ENCODE peak calls at places on chromosomes 1 and 21, in seven cellular contexts. One of them, this sample, is unnamed.

GRCh38 chr1:31444725-31445448 is 31.9 kb downstream of the SERINC2 start:
- DNase-seq in CD4-positive, alpha-beta T cell: no peak
- DNase-seq in IMR-90: no peak
- DNase-seq in vagina: no peak
- DNase-seq in OCI-LY7: no peak
- DNase-seq in uterus: no peak
- DNase-seq in Calu3: peak; percentile 57
- DNase-seq in this sample: no peak

GRCh38 chr1:150066838-150067183 is 765 bp upstream of the VPS45 start:
- DNase-seq in Calu3: peak; percentile 71
- DNase-seq in OCI-LY7: peak; percentile 83
- DNase-seq in vagina: no peak
- DNase-seq in IMR-90: no peak
- DNase-seq in uterus: no peak
- DNase-seq in CD4-positive, alpha-beta T cell: peak; percentile 7
- DNase-seq in this sample: peak; percentile 54

GRCh38 chr1:65952692-65953091 is 160.0 kb downstream of the PDE4B start:
- DNase-seq in uterus: no peak
- DNase-seq in Calu3: no peak
- DNase-seq in CD4-positive, alpha-beta T cell: no peak
- DNase-seq in OCI-LY7: no peak
- DNase-seq in IMR-90: peak; percentile 61
- DNase-seq in vagina: no peak
- DNase-seq in this sample: no peak

GRCh38 chr1:184840596-184840995 is 85.9 kb upstream of the EDEM3 start:
- DNase-seq in OCI-LY7: no peak
- DNase-seq in Calu3: no peak
- DNase-seq in vagina: no peak
- DNase-seq in uterus: no peak
- DNase-seq in IMR-90: no peak
- DNase-seq in CD4-positive, alpha-beta T cell: peak; percentile 25
- DNase-seq in this sample: no peak

GRCh38 chr1:39976732-39977131 is 21.8 kb downstream of the MFSD2A start:
- DNase-seq in CD4-positive, alpha-beta T cell: no peak
- DNase-seq in IMR-90: no peak
- DNase-seq in OCI-LY7: no peak
- DNase-seq in uterus: no peak
- DNase-seq in vagina: no peak
- DNase-seq in Calu3: no peak
- DNase-seq in this sample: no peak

GRCh38 chr21:45104560-45104959 is 30.2 kb downstream of the ADARB1 start:
- DNase-seq in vagina: no peak
- DNase-seq in uterus: no peak
- DNase-seq in OCI-LY7: no peak
- DNase-seq in CD4-positive, alpha-beta T cell: no peak
- DNase-seq in Calu3: peak; percentile 61
- DNase-seq in IMR-90: no peak
- DNase-seq in this sample: no peak

GRCh38 chr21:32423846-32424535 is 11.5 kb downstream of the EVA1C start:
- DNase-seq in IMR-90: no peak
- DNase-seq in vagina: no peak
- DNase-seq in Calu3: no peak
- DNase-seq in uterus: no peak
- DNase-seq in OCI-LY7: no peak
- DNase-seq in CD4-positive, alpha-beta T cell: no peak
- DNase-seq in this sample: no peak

GRCh38 chr21:39657091-39657689 is 44.5 kb downstream of the B3GALT5 start:
- DNase-seq in uterus: no peak
- DNase-seq in IMR-90: no peak
- DNase-seq in vagina: no peak
- DNase-seq in OCI-LY7: no peak
- DNase-seq in CD4-positive, alpha-beta T cell: no peak
- DNase-seq in Calu3: peak; percentile 51
- DNase-seq in this sample: no peak

GRCh38 chr1:63642901-63643300 is 49.7 kb downstream of the PGM1 start:
- DNase-seq in vagina: no peak
- DNase-seq in OCI-LY7: no peak
- DNase-seq in IMR-90: no peak
- DNase-seq in CD4-positive, alpha-beta T cell: no peak
- DNase-seq in uterus: no peak
- DNase-seq in Calu3: no peak
- DNase-seq in this sample: no peak

GRCh38 chr1:94543003-94543402 is 1.4 kb upstream of the F3 start:
- DNase-seq in uterus: no peak
- DNase-seq in IMR-90: peak; percentile 69
- DNase-seq in OCI-LY7: no peak
- DNase-seq in vagina: no peak
- DNase-seq in Calu3: no peak
- DNase-seq in CD4-positive, alpha-beta T cell: no peak
- DNase-seq in this sample: no peak

GRCh38 chr21:16841917-16842316 is 670.9 kb upstream of the CXADR start:
- DNase-seq in Calu3: no peak
- DNase-seq in vagina: no peak
- DNase-seq in CD4-positive, alpha-beta T cell: no peak
- DNase-seq in OCI-LY7: no peak
- DNase-seq in IMR-90: no peak
- DNase-seq in uterus: no peak
- DNase-seq in this sample: no peak

GRCh38 chr1:41097105-41097504 is 75.6 kb upstream of the SLFNL1 start:
- DNase-seq in uterus: no peak
- DNase-seq in OCI-LY7: no peak
- DNase-seq in vagina: no peak
- DNase-seq in Calu3: no peak
- DNase-seq in CD4-positive, alpha-beta T cell: no peak
- DNase-seq in IMR-90: peak; percentile 73
- DNase-seq in this sample: no peak

GRCh38 chr1:22739648-22740385 is 29.2 kb downstream of the EPHB2 start:
- DNase-seq in vagina: no peak
- DNase-seq in Calu3: no peak
- DNase-seq in uterus: no peak
- DNase-seq in OCI-LY7: no peak
- DNase-seq in IMR-90: peak; percentile 94
- DNase-seq in CD4-positive, alpha-beta T cell: no peak
- DNase-seq in this sample: no peak

GRCh38 chr1:155174334-155175280 is 958 bp downstream of the TRIM46 start:
- DNase-seq in uterus: no peak
- DNase-seq in Calu3: no peak
- DNase-seq in vagina: peak; percentile 91
- DNase-seq in CD4-positive, alpha-beta T cell: peak; percentile 64
- DNase-seq in OCI-LY7: peak; percentile 50
- DNase-seq in IMR-90: peak; percentile 15
- DNase-seq in this sample: no peak

GRCh38 chr1:53938136-53938830 is 7.2 kb downstream of the IFT25 start:
- DNase-seq in IMR-90: peak; percentile 84
- DNase-seq in CD4-positive, alpha-beta T cell: no peak
- DNase-seq in Calu3: no peak
- DNase-seq in vagina: no peak
- DNase-seq in uterus: no peak
- DNase-seq in OCI-LY7: no peak
- DNase-seq in this sample: no peak

DNA sequence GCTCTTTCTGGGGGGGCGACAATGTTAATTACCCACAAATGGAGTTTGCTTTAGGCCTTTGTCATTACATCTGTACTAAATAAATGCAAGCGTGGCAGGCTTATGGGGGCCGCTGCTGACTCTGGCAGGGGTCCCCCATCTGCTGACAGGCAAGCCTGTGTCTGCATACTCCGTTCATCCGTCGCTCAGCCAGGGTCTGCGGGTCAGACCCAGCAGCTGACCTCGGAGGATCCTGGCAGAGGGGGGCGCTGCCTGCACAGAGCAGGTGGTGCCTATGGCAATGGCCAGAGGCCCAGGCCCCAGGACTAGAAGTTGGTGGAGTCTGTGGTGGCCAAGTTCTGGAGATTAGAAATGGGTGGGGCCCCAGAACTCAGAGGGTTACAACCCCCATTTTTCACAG is 31.2 kb downstream of the TTC39A start:
- DNase-seq in vagina: no peak
- DNase-seq in uterus: no peak
- DNase-seq in IMR-90: no peak
- DNase-seq in CD4-positive, alpha-beta T cell: no peak
- DNase-seq in Calu3: no peak
- DNase-seq in OCI-LY7: no peak
- DNase-seq in this sample: no peak
- TF ChIP-seq CTCF in vagina: no peak
- TF ChIP-seq CTCF in uterus: no peak
- TF ChIP-seq CTCF in IMR-90: no peak
- TF ChIP-seq CTCF in CD4-positive, alpha-beta T cell: no peak
- TF ChIP-seq CTCF in Calu3: no peak
- TF ChIP-seq CTCF in OCI-LY7: no peak
- TF ChIP-seq CTCF in this sample: no peak

GRCh38 chr1:163120372-163120771 is 51.2 kb downstream of the RGS4 start:
- DNase-seq in IMR-90: no peak
- DNase-seq in Calu3: no peak
- DNase-seq in uterus: no peak
- DNase-seq in CD4-positive, alpha-beta T cell: no peak
- DNase-seq in OCI-LY7: no peak
- DNase-seq in vagina: no peak
- DNase-seq in this sample: no peak

GRCh38 chr1:163124812-163125211 is 55.7 kb downstream of the RGS4 start:
- DNase-seq in IMR-90: no peak
- DNase-seq in CD4-positive, alpha-beta T cell: no peak
- DNase-seq in OCI-LY7: no peak
- DNase-seq in Calu3: no peak
- DNase-seq in uterus: no peak
- DNase-seq in vagina: no peak
- DNase-seq in this sample: no peak

GRCh38 chr1:163115887-163116286 is 46.7 kb downstream of the RGS4 start:
- DNase-seq in Calu3: no peak
- DNase-seq in IMR-90: no peak
- DNase-seq in OCI-LY7: no peak
- DNase-seq in uterus: no peak
- DNase-seq in CD4-positive, alpha-beta T cell: no peak
- DNase-seq in vagina: no peak
- DNase-seq in this sample: no peak

GRCh38 chr1:163119707-163120106 is 50.5 kb downstream of the RGS4 start:
- DNase-seq in vagina: no peak
- DNase-seq in Calu3: no peak
- DNase-seq in uterus: no peak
- DNase-seq in OCI-LY7: no peak
- DNase-seq in IMR-90: no peak
- DNase-seq in CD4-positive, alpha-beta T cell: no peak
- DNase-seq in this sample: no peak
- TF ChIP-seq CTCF in vagina: no peak
- TF ChIP-seq CTCF in Calu3: no peak
- TF ChIP-seq CTCF in uterus: no peak
- TF ChIP-seq CTCF in OCI-LY7: no peak
- TF ChIP-seq CTCF in IMR-90: no peak
- TF ChIP-seq CTCF in CD4-positive, alpha-beta T cell: no peak
- TF ChIP-seq CTCF in this sample: no peak

GRCh38 chr1:153728305-153729066 is 636 bp downstream of the INTS3 start:
- DNase-seq in uterus: peak; percentile 76
- DNase-seq in vagina: no peak
- DNase-seq in Calu3: peak; percentile 36
- DNase-seq in OCI-LY7: peak; percentile 53
- DNase-seq in IMR-90: peak; percentile 48
- DNase-seq in CD4-positive, alpha-beta T cell: peak; percentile 29
- DNase-seq in this sample: peak; percentile 26
- TF ChIP-seq CTCF in uterus: no peak
- TF ChIP-seq CTCF in vagina: no peak
- TF ChIP-seq CTCF in Calu3: no peak
- TF ChIP-seq CTCF in OCI-LY7: no peak
- TF ChIP-seq CTCF in IMR-90: no peak
- TF ChIP-seq CTCF in CD4-positive, alpha-beta T cell: no peak
- TF ChIP-seq CTCF in this sample: no peak

GRCh38 chr1:78333426-78334012 is 157.3 kb upstream of the PTGFR start:
- DNase-seq in vagina: no peak
- DNase-seq in CD4-positive, alpha-beta T cell: no peak
- DNase-seq in OCI-LY7: peak; percentile 19
- DNase-seq in Calu3: peak; percentile 35
- DNase-seq in uterus: peak; percentile 31
- DNase-seq in IMR-90: peak; percentile 58
- DNase-seq in this sample: peak; percentile 4
- TF ChIP-seq CTCF in vagina: peak; percentile 71
- TF ChIP-seq CTCF in CD4-positive, alpha-beta T cell: peak; percentile 56
- TF ChIP-seq CTCF in OCI-LY7: peak; percentile 86
- TF ChIP-seq CTCF in Calu3: peak; percentile 76
- TF ChIP-seq CTCF in uterus: peak; percentile 78
- TF ChIP-seq CTCF in IMR-90: peak; percentile 50
- TF ChIP-seq CTCF in this sample: peak; percentile 78

GRCh38 chr1:15325375-15326085 is 78.5 kb downstream of the FHAD1 start:
- DNase-seq in IMR-90: no peak
- DNase-seq in uterus: no peak
- DNase-seq in Calu3: no peak
- DNase-seq in CD4-positive, alpha-beta T cell: no peak
- DNase-seq in OCI-LY7: no peak
- DNase-seq in vagina: no peak
- DNase-seq in this sample: no peak
- TF ChIP-seq CTCF in IMR-90: no peak
- TF ChIP-seq CTCF in uterus: no peak
- TF ChIP-seq CTCF in Calu3: no peak
- TF ChIP-seq CTCF in CD4-positive, alpha-beta T cell: no peak
- TF ChIP-seq CTCF in OCI-LY7: peak; percentile 49
- TF ChIP-seq CTCF in vagina: no peak
- TF ChIP-seq CTCF in this sample: no peak

GRCh38 chr21:42411197-42411869 is 7.6 kb downstream of the UBASH3A start:
- DNase-seq in IMR-90: no peak
- DNase-seq in OCI-LY7: peak; percentile 21
- DNase-seq in vagina: no peak
- DNase-seq in CD4-positive, alpha-beta T cell: peak; percentile 30
- DNase-seq in uterus: no peak
- DNase-seq in Calu3: no peak
- DNase-seq in this sample: no peak
- TF ChIP-seq CTCF in IMR-90: no peak
- TF ChIP-seq CTCF in OCI-LY7: peak; percentile 62
- TF ChIP-seq CTCF in vagina: no peak
- TF ChIP-seq CTCF in CD4-positive, alpha-beta T cell: no peak
- TF ChIP-seq CTCF in uterus: no peak
- TF ChIP-seq CTCF in Calu3: no peak
- TF ChIP-seq CTCF in this sample: no peak

DNA sequence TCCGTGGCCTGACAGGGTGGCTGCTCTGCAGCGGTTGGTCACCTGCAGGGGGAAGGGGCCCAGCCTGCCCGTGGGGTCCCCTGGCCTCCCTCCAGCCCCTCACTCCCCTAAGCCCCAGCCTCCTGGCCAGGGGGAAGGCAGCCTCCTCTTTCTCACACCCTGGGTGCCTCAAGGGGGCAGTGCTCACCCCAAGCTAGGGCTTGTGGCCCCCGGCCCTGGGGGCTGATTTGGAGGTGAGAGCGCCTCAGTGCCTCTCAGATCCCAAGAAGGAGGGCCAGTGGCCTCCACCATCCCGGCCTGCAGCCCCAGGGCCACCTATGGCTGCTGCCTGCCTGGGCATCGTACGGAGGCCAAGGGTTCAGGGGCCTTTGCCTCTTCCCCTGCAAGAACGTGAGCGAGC is 66.4 kb upstream of the TTC34 start:
- DNase-seq in uterus: no peak
- DNase-seq in OCI-LY7: no peak
- DNase-seq in vagina: no peak
- DNase-seq in IMR-90: no peak
- DNase-seq in Calu3: no peak
- DNase-seq in CD4-positive, alpha-beta T cell: no peak
- DNase-seq in this sample: no peak
- TF ChIP-seq CTCF in uterus: no peak
- TF ChIP-seq CTCF in OCI-LY7: peak; percentile 37
- TF ChIP-seq CTCF in vagina: no peak
- TF ChIP-seq CTCF in IMR-90: no peak
- TF ChIP-seq CTCF in Calu3: no peak
- TF ChIP-seq CTCF in CD4-positive, alpha-beta T cell: no peak
- TF ChIP-seq CTCF in this sample: no peak

This sample was measured in neural crest cell.